ENCODE peak calls at places on chromosomes 5 and 9, in four cellular contexts. One of them, this sample, is unnamed.

GRCh38 chr9:100724932-100725331 is 147.1 kb downstream of the CAVIN4 start:
- DNase-seq in H54: no peak
- DNase-seq in amniotic epithelial cell: no peak
- DNase-seq in NCI-H1694: no peak
- DNase-seq in this sample: no peak

GRCh38 chr5:122400961-122401360 is 88.9 kb downstream of the SNCAIP start:
- DNase-seq in H54: no peak
- DNase-seq in amniotic epithelial cell: no peak
- DNase-seq in NCI-H1694: peak
- DNase-seq in this sample: no peak

GRCh38 chr9:131179561-131180219 is 54.3 kb downstream of the NUP214 start:
- DNase-seq in H54: no peak
- DNase-seq in amniotic epithelial cell: peak
- DNase-seq in NCI-H1694: no peak
- DNase-seq in this sample: no peak

GRCh38 chr5:124079062-124079461 is 567.1 kb downstream of the CSNK1G3 start:
- DNase-seq in H54: no peak
- DNase-seq in amniotic epithelial cell: no peak
- DNase-seq in NCI-H1694: no peak
- DNase-seq in this sample: no peak

GRCh38 chr5:757346-757930 is 27.1 kb downstream of the ZDHHC11B start:
- DNase-seq in H54: peak
- DNase-seq in amniotic epithelial cell: no peak
- DNase-seq in NCI-H1694: no peak
- DNase-seq in this sample: no peak

GRCh38 chr5:145975361-145976066 is 39.1 kb downstream of the SH3RF2 start:
- DNase-seq in H54: peak
- DNase-seq in amniotic epithelial cell: peak
- DNase-seq in NCI-H1694: no peak
- DNase-seq in this sample: peak

GRCh38 chr5:140262839-140263238 is 40.1 kb downstream of the PFDN1 start:
- DNase-seq in H54: no peak
- DNase-seq in amniotic epithelial cell: no peak
- DNase-seq in NCI-H1694: no peak
- DNase-seq in this sample: no peak

GRCh38 chr9:106927916-106928315 is 65.0 kb downstream of the ZNF462 start:
- DNase-seq in H54: no peak
- DNase-seq in amniotic epithelial cell: peak
- DNase-seq in NCI-H1694: no peak
- DNase-seq in this sample: no peak

GRCh38 chr9:114249424-114250234 is 73.3 kb upstream of the ORM1 start:
- DNase-seq in H54: no peak
- DNase-seq in amniotic epithelial cell: no peak
- DNase-seq in NCI-H1694: no peak
- DNase-seq in this sample: no peak

GRCh38 chr5:13003457-13003856 is 941.0 kb downstream of the DNAH5 start:
- DNase-seq in H54: no peak
- DNase-seq in amniotic epithelial cell: no peak
- DNase-seq in NCI-H1694: no peak
- DNase-seq in this sample: no peak

GRCh38 chr9:134206317-134207300 is 42.2 kb upstream of the RNU6ATAC start:
- DNase-seq in H54: no peak
- DNase-seq in amniotic epithelial cell: no peak
- DNase-seq in NCI-H1694: no peak
- DNase-seq in this sample: no peak

GRCh38 chr5:68862560-68862959 is 231.3 kb upstream of the SLC30A5 start:
- DNase-seq in H54: no peak
- DNase-seq in amniotic epithelial cell: no peak
- DNase-seq in NCI-H1694: no peak
- DNase-seq in this sample: no peak

GRCh38 chr5:60540855-60541805 is 158.8 kb downstream of the DEPDC1B start:
- DNase-seq in H54: no peak
- DNase-seq in amniotic epithelial cell: peak
- DNase-seq in NCI-H1694: no peak
- DNase-seq in this sample: no peak

GRCh38 chr5:150000990-150001659 is 586 bp downstream of the HMGXB3 start:
- DNase-seq in H54: no peak
- DNase-seq in amniotic epithelial cell: peak
- DNase-seq in NCI-H1694: no peak
- DNase-seq in this sample: peak

GRCh38 chr9:20225841-20226240 is 396.5 kb downstream of the MLLT3 start:
- DNase-seq in H54: no peak
- DNase-seq in amniotic epithelial cell: no peak
- DNase-seq in NCI-H1694: no peak
- DNase-seq in this sample: no peak

GRCh38 chr5:14614490-14614889 is 32.9 kb downstream of the OTULINL start:
- DNase-seq in H54: no peak
- DNase-seq in amniotic epithelial cell: no peak
- DNase-seq in NCI-H1694: no peak
- DNase-seq in this sample: no peak

GRCh38 chr9:134127616-134128015 is 8.3 kb upstream of the WDR5 start:
- DNase-seq in H54: no peak
- DNase-seq in amniotic epithelial cell: no peak
- DNase-seq in NCI-H1694: no peak
- DNase-seq in this sample: no peak

GRCh38 chr9:27499481-27499880 is 24.6 kb upstream of the IFNK start:
- DNase-seq in H54: peak
- DNase-seq in amniotic epithelial cell: peak
- DNase-seq in NCI-H1694: no peak
- DNase-seq in this sample: no peak

GRCh38 chr9:85178486-85178885 is 509.0 kb downstream of the NTRK2 start:
- DNase-seq in H54: no peak
- DNase-seq in amniotic epithelial cell: no peak
- DNase-seq in NCI-H1694: no peak
- DNase-seq in this sample: no peak

GRCh38 chr9:124869986-124870560 is 8.1 kb downstream of the ARPC5L start:
- DNase-seq in H54: no peak
- DNase-seq in amniotic epithelial cell: peak
- DNase-seq in NCI-H1694: no peak
- DNase-seq in this sample: peak

GRCh38 chr5:173663810-173664526 is 47.5 kb upstream of the BOD1 start:
- DNase-seq in H54: no peak
- DNase-seq in amniotic epithelial cell: no peak
- DNase-seq in NCI-H1694: no peak
- DNase-seq in this sample: no peak

GRCh38 chr9:130912932-130913598 is 16.5 kb upstream of the QRFP start:
- DNase-seq in H54: peak
- DNase-seq in amniotic epithelial cell: no peak
- DNase-seq in NCI-H1694: no peak
- DNase-seq in this sample: peak

GRCh38 chr5:25094219-25094618 is 449.4 kb upstream of the CDH10 start:
- DNase-seq in H54: no peak
- DNase-seq in amniotic epithelial cell: no peak
- DNase-seq in NCI-H1694: no peak
- DNase-seq in this sample: no peak

GRCh38 chr9:7236186-7236585 is 478.4 kb downstream of the KDM4C start:
- DNase-seq in H54: no peak
- DNase-seq in amniotic epithelial cell: no peak
- DNase-seq in NCI-H1694: no peak
- DNase-seq in this sample: no peak

GRCh38 chr9:130893250-130894101 is 3.1 kb downstream of the QRFP start:
- DNase-seq in H54: no peak
- DNase-seq in amniotic epithelial cell: no peak
- DNase-seq in NCI-H1694: no peak
- DNase-seq in this sample: no peak

GRCh38 chr9:72497476-72498065 is 23.8 kb upstream of the TMC1 start:
- DNase-seq in H54: no peak
- DNase-seq in amniotic epithelial cell: no peak
- DNase-seq in NCI-H1694: no peak
- DNase-seq in this sample: no peak

GRCh38 chr5:109524555-109524954 is 114.8 kb upstream of the PJA2 start:
- DNase-seq in H54: no peak
- DNase-seq in amniotic epithelial cell: no peak
- DNase-seq in NCI-H1694: no peak
- DNase-seq in this sample: no peak

This sample was measured in PC-9.